ENCODE peak calls at places on chromosomes 3 and 15, in six cellular contexts. One of them, this sample, is unnamed.

GRCh38 chr15:78003539-78004008 is 73.9 kb downstream of the TBC1D2B start:
- DNase-seq in NCI-H345: peak; percentile 89
- DNase-seq in hepatocyte: no peak
- DNase-seq in activated T-cell treated with anti-CD3 and anti-CD28 coated beads for 1 hour: no peak
- DNase-seq in mesendoderm: peak; percentile 9
- DNase-seq in stimulated activated naive CD8-positive, alpha-beta T cell treated with anti-CD3 and anti-CD28 coated beads, Interleukin-15, Interleukin-2, amounts not matched to agents 100 U/mL and 50 U/mL, for 24 hours: no peak
- DNase-seq in this sample: no peak

GRCh38 chr15:31740203-31740602 is 290.1 kb upstream of the CHRNA7 start:
- DNase-seq in hepatocyte: peak; percentile 5
- DNase-seq in NCI-H345: no peak
- DNase-seq in stimulated activated naive CD8-positive, alpha-beta T cell treated with anti-CD3 and anti-CD28 coated beads, Interleukin-15, Interleukin-2, amounts not matched to agents 100 U/mL and 50 U/mL, for 24 hours: no peak
- DNase-seq in mesendoderm: peak; percentile 83
- DNase-seq in activated T-cell treated with anti-CD3 and anti-CD28 coated beads for 1 hour: no peak
- DNase-seq in this sample: no peak

GRCh38 chr15:66134284-66134683 is 119.3 kb downstream of the MEGF11 start:
- DNase-seq in mesendoderm: no peak
- DNase-seq in hepatocyte: no peak
- DNase-seq in stimulated activated naive CD8-positive, alpha-beta T cell treated with anti-CD3 and anti-CD28 coated beads, Interleukin-15, Interleukin-2, amounts not matched to agents 100 U/mL and 50 U/mL, for 24 hours: no peak
- DNase-seq in NCI-H345: no peak
- DNase-seq in activated T-cell treated with anti-CD3 and anti-CD28 coated beads for 1 hour: no peak
- DNase-seq in this sample: no peak

GRCh38 chr15:74184582-74185091 is 11.1 kb downstream of the ISLR start:
- DNase-seq in stimulated activated naive CD8-positive, alpha-beta T cell treated with anti-CD3 and anti-CD28 coated beads, Interleukin-15, Interleukin-2, amounts not matched to agents 100 U/mL and 50 U/mL, for 24 hours: no peak
- DNase-seq in mesendoderm: no peak
- DNase-seq in NCI-H345: no peak
- DNase-seq in hepatocyte: no peak
- DNase-seq in activated T-cell treated with anti-CD3 and anti-CD28 coated beads for 1 hour: no peak
- DNase-seq in this sample: no peak

GRCh38 chr15:31081568-31082250 is 19.8 kb downstream of the TRPM1 start:
- DNase-seq in stimulated activated naive CD8-positive, alpha-beta T cell treated with anti-CD3 and anti-CD28 coated beads, Interleukin-15, Interleukin-2, amounts not matched to agents 100 U/mL and 50 U/mL, for 24 hours: no peak
- DNase-seq in hepatocyte: no peak
- DNase-seq in mesendoderm: no peak
- DNase-seq in NCI-H345: peak; percentile 76
- DNase-seq in activated T-cell treated with anti-CD3 and anti-CD28 coated beads for 1 hour: no peak
- DNase-seq in this sample: no peak

GRCh38 chr3:179606534-179607085 is 2.0 kb downstream of the NDUFB5 start:
- DNase-seq in mesendoderm: no peak
- DNase-seq in activated T-cell treated with anti-CD3 and anti-CD28 coated beads for 1 hour: no peak
- DNase-seq in hepatocyte: no peak
- DNase-seq in NCI-H345: no peak
- DNase-seq in stimulated activated naive CD8-positive, alpha-beta T cell treated with anti-CD3 and anti-CD28 coated beads, Interleukin-15, Interleukin-2, amounts not matched to agents 100 U/mL and 50 U/mL, for 24 hours: no peak
- DNase-seq in this sample: no peak

GRCh38 chr3:157981819-157982218 is 124.4 kb downstream of the SHOX2 start:
- DNase-seq in NCI-H345: no peak
- DNase-seq in mesendoderm: no peak
- DNase-seq in stimulated activated naive CD8-positive, alpha-beta T cell treated with anti-CD3 and anti-CD28 coated beads, Interleukin-15, Interleukin-2, amounts not matched to agents 100 U/mL and 50 U/mL, for 24 hours: no peak
- DNase-seq in hepatocyte: no peak
- DNase-seq in activated T-cell treated with anti-CD3 and anti-CD28 coated beads for 1 hour: no peak
- DNase-seq in this sample: no peak

GRCh38 chr3:9866639-9867038 is 13.4 kb downstream of the CIDEC start:
- DNase-seq in mesendoderm: no peak
- DNase-seq in hepatocyte: no peak
- DNase-seq in stimulated activated naive CD8-positive, alpha-beta T cell treated with anti-CD3 and anti-CD28 coated beads, Interleukin-15, Interleukin-2, amounts not matched to agents 100 U/mL and 50 U/mL, for 24 hours: no peak
- DNase-seq in NCI-H345: no peak
- DNase-seq in activated T-cell treated with anti-CD3 and anti-CD28 coated beads for 1 hour: no peak
- DNase-seq in this sample: no peak

GRCh38 chr3:7876741-7877297 is 624.8 kb upstream of the LMCD1 start:
- DNase-seq in NCI-H345: no peak
- DNase-seq in hepatocyte: no peak
- DNase-seq in mesendoderm: peak; percentile 38
- DNase-seq in activated T-cell treated with anti-CD3 and anti-CD28 coated beads for 1 hour: peak; percentile 21
- DNase-seq in stimulated activated naive CD8-positive, alpha-beta T cell treated with anti-CD3 and anti-CD28 coated beads, Interleukin-15, Interleukin-2, amounts not matched to agents 100 U/mL and 50 U/mL, for 24 hours: peak; percentile 26
- DNase-seq in this sample: peak; percentile 4

GRCh38 chr3:60756636-60757035 is 494.6 kb downstream of the FHIT start:
- DNase-seq in mesendoderm: no peak
- DNase-seq in activated T-cell treated with anti-CD3 and anti-CD28 coated beads for 1 hour: no peak
- DNase-seq in hepatocyte: no peak
- DNase-seq in stimulated activated naive CD8-positive, alpha-beta T cell treated with anti-CD3 and anti-CD28 coated beads, Interleukin-15, Interleukin-2, amounts not matched to agents 100 U/mL and 50 U/mL, for 24 hours: no peak
- DNase-seq in NCI-H345: no peak
- DNase-seq in this sample: no peak

GRCh38 chr15:65355983-65356353 is 21.8 kb downstream of the IGDCC3 start:
- DNase-seq in mesendoderm: no peak
- DNase-seq in hepatocyte: no peak
- DNase-seq in activated T-cell treated with anti-CD3 and anti-CD28 coated beads for 1 hour: no peak
- DNase-seq in NCI-H345: no peak
- DNase-seq in stimulated activated naive CD8-positive, alpha-beta T cell treated with anti-CD3 and anti-CD28 coated beads, Interleukin-15, Interleukin-2, amounts not matched to agents 100 U/mL and 50 U/mL, for 24 hours: no peak
- DNase-seq in this sample: no peak

GRCh38 chr3:25781758-25782594 is 1.3 kb downstream of the NGLY1 start:
- DNase-seq in NCI-H345: no peak
- DNase-seq in mesendoderm: no peak
- DNase-seq in activated T-cell treated with anti-CD3 and anti-CD28 coated beads for 1 hour: no peak
- DNase-seq in hepatocyte: no peak
- DNase-seq in stimulated activated naive CD8-positive, alpha-beta T cell treated with anti-CD3 and anti-CD28 coated beads, Interleukin-15, Interleukin-2, amounts not matched to agents 100 U/mL and 50 U/mL, for 24 hours: no peak
- DNase-seq in this sample: no peak

GRCh38 chr15:90872481-90873184 is 4.2 kb downstream of the FURIN start:
- DNase-seq in activated T-cell treated with anti-CD3 and anti-CD28 coated beads for 1 hour: no peak
- DNase-seq in NCI-H345: no peak
- DNase-seq in hepatocyte: peak; percentile 68
- DNase-seq in stimulated activated naive CD8-positive, alpha-beta T cell treated with anti-CD3 and anti-CD28 coated beads, Interleukin-15, Interleukin-2, amounts not matched to agents 100 U/mL and 50 U/mL, for 24 hours: peak; percentile 72
- DNase-seq in mesendoderm: peak; percentile 35
- DNase-seq in this sample: no peak

GRCh38 chr15:74421302-74422245 is 12.2 kb downstream of the SEMA7A start:
- DNase-seq in mesendoderm: no peak
- DNase-seq in hepatocyte: no peak
- DNase-seq in activated T-cell treated with anti-CD3 and anti-CD28 coated beads for 1 hour: no peak
- DNase-seq in stimulated activated naive CD8-positive, alpha-beta T cell treated with anti-CD3 and anti-CD28 coated beads, Interleukin-15, Interleukin-2, amounts not matched to agents 100 U/mL and 50 U/mL, for 24 hours: no peak
- DNase-seq in NCI-H345: no peak
- DNase-seq in this sample: no peak

GRCh38 chr3:30259730-30260129 is 346.7 kb upstream of the TGFBR2 start:
- DNase-seq in NCI-H345: no peak
- DNase-seq in mesendoderm: peak; percentile 26
- DNase-seq in activated T-cell treated with anti-CD3 and anti-CD28 coated beads for 1 hour: no peak
- DNase-seq in hepatocyte: no peak
- DNase-seq in stimulated activated naive CD8-positive, alpha-beta T cell treated with anti-CD3 and anti-CD28 coated beads, Interleukin-15, Interleukin-2, amounts not matched to agents 100 U/mL and 50 U/mL, for 24 hours: no peak
- DNase-seq in this sample: no peak

GRCh38 chr3:197613187-197613586 is 57.4 kb upstream of the BDH1 start:
- DNase-seq in hepatocyte: no peak
- DNase-seq in mesendoderm: no peak
- DNase-seq in stimulated activated naive CD8-positive, alpha-beta T cell treated with anti-CD3 and anti-CD28 coated beads, Interleukin-15, Interleukin-2, amounts not matched to agents 100 U/mL and 50 U/mL, for 24 hours: peak; percentile 22
- DNase-seq in activated T-cell treated with anti-CD3 and anti-CD28 coated beads for 1 hour: no peak
- DNase-seq in NCI-H345: no peak
- DNase-seq in this sample: no peak

GRCh38 chr3:37137516-37137915 is 36.9 kb downstream of the LRRFIP2 start:
- DNase-seq in stimulated activated naive CD8-positive, alpha-beta T cell treated with anti-CD3 and anti-CD28 coated beads, Interleukin-15, Interleukin-2, amounts not matched to agents 100 U/mL and 50 U/mL, for 24 hours: no peak
- DNase-seq in NCI-H345: no peak
- DNase-seq in activated T-cell treated with anti-CD3 and anti-CD28 coated beads for 1 hour: no peak
- DNase-seq in mesendoderm: no peak
- DNase-seq in hepatocyte: no peak
- DNase-seq in this sample: no peak

GRCh38 chr3:30688776-30689175 is 82.4 kb downstream of the TGFBR2 start:
- DNase-seq in hepatocyte: no peak
- DNase-seq in stimulated activated naive CD8-positive, alpha-beta T cell treated with anti-CD3 and anti-CD28 coated beads, Interleukin-15, Interleukin-2, amounts not matched to agents 100 U/mL and 50 U/mL, for 24 hours: no peak
- DNase-seq in NCI-H345: no peak
- DNase-seq in mesendoderm: no peak
- DNase-seq in activated T-cell treated with anti-CD3 and anti-CD28 coated beads for 1 hour: no peak
- DNase-seq in this sample: no peak

GRCh38 chr15:57476533-57476975 is 100.2 kb downstream of the CGNL1 start:
- DNase-seq in NCI-H345: no peak
- DNase-seq in hepatocyte: no peak
- DNase-seq in activated T-cell treated with anti-CD3 and anti-CD28 coated beads for 1 hour: no peak
- DNase-seq in stimulated activated naive CD8-positive, alpha-beta T cell treated with anti-CD3 and anti-CD28 coated beads, Interleukin-15, Interleukin-2, amounts not matched to agents 100 U/mL and 50 U/mL, for 24 hours: no peak
- DNase-seq in mesendoderm: no peak
- DNase-seq in this sample: no peak

GRCh38 chr15:72201346-72202029 is 3.9 kb upstream of the GRAMD2A start:
- DNase-seq in hepatocyte: no peak
- DNase-seq in mesendoderm: no peak
- DNase-seq in stimulated activated naive CD8-positive, alpha-beta T cell treated with anti-CD3 and anti-CD28 coated beads, Interleukin-15, Interleukin-2, amounts not matched to agents 100 U/mL and 50 U/mL, for 24 hours: no peak
- DNase-seq in NCI-H345: no peak
- DNase-seq in activated T-cell treated with anti-CD3 and anti-CD28 coated beads for 1 hour: no peak
- DNase-seq in this sample: no peak

This sample was measured in activated CD8-positive, alpha-beta memory T cell treated with anti-CD3 and anti-CD28 coated beads for 4 hours.